ENCODE peak calls at places on chromosomes 13 and 19, in nine cellular contexts. One of them, this sample, is unnamed.

GRCh38 chr13:80727321-80727975 is 386.5 kb upstream of the SPRY2 start:
- DNase-seq in HTR-8/SVneo: no peak
- DNase-seq in fibroblast of gingiva: no peak
- DNase-seq in HFF-Myc: no peak
- DNase-seq in A549: no peak
- DNase-seq in SW 1271: no peak
- DNase-seq in activated naive CD4-positive, alpha-beta T cell treated with Interleukin-2 at 50 U/mL for 16 hours: no peak
- DNase-seq in NCI-H446: no peak
- DNase-seq in left ventricle myocardium superior: no peak
- DNase-seq in this sample: no peak

GRCh38 chr13:46160474-46161066 is 21.4 kb downstream of the LCP1 start:
- DNase-seq in NCI-H446: peak; percentile 69
- DNase-seq in activated naive CD4-positive, alpha-beta T cell treated with Interleukin-2 at 50 U/mL for 16 hours: no peak
- DNase-seq in HFF-Myc: no peak
- DNase-seq in SW 1271: no peak
- DNase-seq in A549: peak; percentile 55
- DNase-seq in fibroblast of gingiva: peak; percentile 42
- DNase-seq in left ventricle myocardium superior: no peak
- DNase-seq in HTR-8/SVneo: peak; percentile 40
- DNase-seq in this sample: peak; percentile 3

GRCh38 chr19:27392027-27392632 is 1820.8 kb downstream of the UQCRFS1 start:
- DNase-seq in activated naive CD4-positive, alpha-beta T cell treated with Interleukin-2 at 50 U/mL for 16 hours: no peak
- DNase-seq in HTR-8/SVneo: no peak
- DNase-seq in A549: no peak
- DNase-seq in fibroblast of gingiva: no peak
- DNase-seq in NCI-H446: no peak
- DNase-seq in SW 1271: no peak
- DNase-seq in HFF-Myc: no peak
- DNase-seq in left ventricle myocardium superior: peak; percentile 27
- DNase-seq in this sample: no peak

GRCh38 chr13:61709258-61709657 is 293.6 kb upstream of the PCDH20 start:
- DNase-seq in left ventricle myocardium superior: no peak
- DNase-seq in NCI-H446: no peak
- DNase-seq in fibroblast of gingiva: no peak
- DNase-seq in HTR-8/SVneo: no peak
- DNase-seq in A549: no peak
- DNase-seq in activated naive CD4-positive, alpha-beta T cell treated with Interleukin-2 at 50 U/mL for 16 hours: no peak
- DNase-seq in HFF-Myc: no peak
- DNase-seq in SW 1271: no peak
- DNase-seq in this sample: no peak

GRCh38 chr19:13099073-13099999 is 3.3 kb downstream of the LYL1 start:
- DNase-seq in left ventricle myocardium superior: peak; percentile 84
- DNase-seq in A549: no peak
- DNase-seq in activated naive CD4-positive, alpha-beta T cell treated with Interleukin-2 at 50 U/mL for 16 hours: peak; percentile 80
- DNase-seq in fibroblast of gingiva: peak; percentile 15
- DNase-seq in HFF-Myc: no peak
- DNase-seq in SW 1271: no peak
- DNase-seq in NCI-H446: no peak
- DNase-seq in HTR-8/SVneo: no peak
- DNase-seq in this sample: no peak

GRCh38 chr19:18128805-18129204 is 24.2 kb upstream of the PIK3R2 start:
- DNase-seq in activated naive CD4-positive, alpha-beta T cell treated with Interleukin-2 at 50 U/mL for 16 hours: no peak
- DNase-seq in left ventricle myocardium superior: no peak
- DNase-seq in SW 1271: no peak
- DNase-seq in HTR-8/SVneo: no peak
- DNase-seq in A549: no peak
- DNase-seq in NCI-H446: no peak
- DNase-seq in HFF-Myc: no peak
- DNase-seq in fibroblast of gingiva: no peak
- DNase-seq in this sample: no peak

GRCh38 chr13:72062566-72062965 is 195.6 kb upstream of the DACH1 start:
- DNase-seq in fibroblast of gingiva: no peak
- DNase-seq in HFF-Myc: no peak
- DNase-seq in NCI-H446: no peak
- DNase-seq in HTR-8/SVneo: no peak
- DNase-seq in SW 1271: no peak
- DNase-seq in A549: peak; percentile 3
- DNase-seq in left ventricle myocardium superior: no peak
- DNase-seq in activated naive CD4-positive, alpha-beta T cell treated with Interleukin-2 at 50 U/mL for 16 hours: no peak
- DNase-seq in this sample: no peak

GRCh38 chr13:26965976-26966375 is 205.4 kb upstream of the GPR12 start:
- DNase-seq in A549: no peak
- DNase-seq in HFF-Myc: no peak
- DNase-seq in SW 1271: no peak
- DNase-seq in fibroblast of gingiva: no peak
- DNase-seq in HTR-8/SVneo: no peak
- DNase-seq in left ventricle myocardium superior: peak; percentile 83
- DNase-seq in NCI-H446: peak; percentile 89
- DNase-seq in activated naive CD4-positive, alpha-beta T cell treated with Interleukin-2 at 50 U/mL for 16 hours: no peak
- DNase-seq in this sample: no peak

GRCh38 chr13:70895599-70895998 is 787.3 kb upstream of the KLHL1 start:
- DNase-seq in SW 1271: no peak
- DNase-seq in fibroblast of gingiva: no peak
- DNase-seq in activated naive CD4-positive, alpha-beta T cell treated with Interleukin-2 at 50 U/mL for 16 hours: no peak
- DNase-seq in NCI-H446: no peak
- DNase-seq in HTR-8/SVneo: no peak
- DNase-seq in A549: no peak
- DNase-seq in left ventricle myocardium superior: no peak
- DNase-seq in HFF-Myc: no peak
- DNase-seq in this sample: no peak

GRCh38 chr19:1266818-1267440 is 2.2 kb upstream of the CIRBP start:
- DNase-seq in NCI-H446: peak; percentile 78
- DNase-seq in SW 1271: no peak
- DNase-seq in activated naive CD4-positive, alpha-beta T cell treated with Interleukin-2 at 50 U/mL for 16 hours: peak; percentile 75
- DNase-seq in fibroblast of gingiva: peak; percentile 41
- DNase-seq in HFF-Myc: no peak
- DNase-seq in left ventricle myocardium superior: peak; percentile 90
- DNase-seq in A549: peak; percentile 56
- DNase-seq in HTR-8/SVneo: no peak
- DNase-seq in this sample: no peak

GRCh38 chr13:80979035-80979641 is 638.2 kb upstream of the SPRY2 start:
- DNase-seq in HFF-Myc: peak; percentile 12
- DNase-seq in HTR-8/SVneo: peak; percentile 11
- DNase-seq in activated naive CD4-positive, alpha-beta T cell treated with Interleukin-2 at 50 U/mL for 16 hours: no peak
- DNase-seq in left ventricle myocardium superior: no peak
- DNase-seq in fibroblast of gingiva: peak; percentile 71
- DNase-seq in A549: peak; percentile 70
- DNase-seq in NCI-H446: peak; percentile 28
- DNase-seq in SW 1271: no peak
- DNase-seq in this sample: no peak

GRCh38 chr13:24642236-24642635 is 38.0 kb upstream of the ATP12A start:
- DNase-seq in left ventricle myocardium superior: no peak
- DNase-seq in HFF-Myc: no peak
- DNase-seq in HTR-8/SVneo: no peak
- DNase-seq in NCI-H446: no peak
- DNase-seq in activated naive CD4-positive, alpha-beta T cell treated with Interleukin-2 at 50 U/mL for 16 hours: no peak
- DNase-seq in SW 1271: no peak
- DNase-seq in A549: no peak
- DNase-seq in fibroblast of gingiva: no peak
- DNase-seq in this sample: no peak

GRCh38 chr19:3250675-3251074 is 26.2 kb downstream of the CELF5 start:
- DNase-seq in NCI-H446: no peak
- DNase-seq in HFF-Myc: no peak
- DNase-seq in SW 1271: no peak
- DNase-seq in fibroblast of gingiva: no peak
- DNase-seq in A549: peak; percentile 48
- DNase-seq in activated naive CD4-positive, alpha-beta T cell treated with Interleukin-2 at 50 U/mL for 16 hours: peak; percentile 54
- DNase-seq in HTR-8/SVneo: no peak
- DNase-seq in left ventricle myocardium superior: no peak
- DNase-seq in this sample: no peak

GRCh38 chr13:30708541-30708940 is 26.8 kb upstream of the ALOX5AP start:
- DNase-seq in NCI-H446: no peak
- DNase-seq in fibroblast of gingiva: peak; percentile 65
- DNase-seq in activated naive CD4-positive, alpha-beta T cell treated with Interleukin-2 at 50 U/mL for 16 hours: no peak
- DNase-seq in HTR-8/SVneo: no peak
- DNase-seq in HFF-Myc: no peak
- DNase-seq in A549: no peak
- DNase-seq in left ventricle myocardium superior: no peak
- DNase-seq in SW 1271: no peak
- DNase-seq in this sample: no peak

GRCh38 chr19:52237771-52238400 is 31.5 kb upstream of the ZNF766 start:
- DNase-seq in HFF-Myc: peak; percentile 36
- DNase-seq in A549: peak; percentile 69
- DNase-seq in fibroblast of gingiva: peak; percentile 54
- DNase-seq in HTR-8/SVneo: peak; percentile 26
- DNase-seq in NCI-H446: peak; percentile 70
- DNase-seq in left ventricle myocardium superior: peak; percentile 54
- DNase-seq in SW 1271: no peak
- DNase-seq in activated naive CD4-positive, alpha-beta T cell treated with Interleukin-2 at 50 U/mL for 16 hours: peak; percentile 60
- DNase-seq in this sample: peak; percentile 25

GRCh38 chr13:98972627-98973026 is 5.2 kb downstream of the DOCK9 start:
- DNase-seq in fibroblast of gingiva: no peak
- DNase-seq in activated naive CD4-positive, alpha-beta T cell treated with Interleukin-2 at 50 U/mL for 16 hours: no peak
- DNase-seq in left ventricle myocardium superior: no peak
- DNase-seq in A549: no peak
- DNase-seq in HTR-8/SVneo: peak; percentile 70
- DNase-seq in NCI-H446: no peak
- DNase-seq in SW 1271: peak; percentile 35
- DNase-seq in HFF-Myc: peak; percentile 43
- DNase-seq in this sample: no peak

GRCh38 chr13:45299194-45299593 is 41.8 kb downstream of the TPT1 start:
- DNase-seq in A549: no peak
- DNase-seq in left ventricle myocardium superior: no peak
- DNase-seq in HTR-8/SVneo: no peak
- DNase-seq in fibroblast of gingiva: no peak
- DNase-seq in HFF-Myc: no peak
- DNase-seq in activated naive CD4-positive, alpha-beta T cell treated with Interleukin-2 at 50 U/mL for 16 hours: no peak
- DNase-seq in SW 1271: no peak
- DNase-seq in NCI-H446: peak; percentile 35
- DNase-seq in this sample: no peak

GRCh38 chr13:66977156-66977555 is 253.0 kb downstream of the PCDH9 start:
- DNase-seq in activated naive CD4-positive, alpha-beta T cell treated with Interleukin-2 at 50 U/mL for 16 hours: no peak
- DNase-seq in left ventricle myocardium superior: no peak
- DNase-seq in HFF-Myc: no peak
- DNase-seq in NCI-H446: peak; percentile 16
- DNase-seq in SW 1271: no peak
- DNase-seq in fibroblast of gingiva: no peak
- DNase-seq in HTR-8/SVneo: no peak
- DNase-seq in A549: no peak
- DNase-seq in this sample: no peak

GRCh38 chr19:1102407-1103106 is 1.2 kb upstream of the GPX4 start:
- DNase-seq in HTR-8/SVneo: peak; percentile 76
- DNase-seq in left ventricle myocardium superior: no peak
- DNase-seq in A549: peak; percentile 94
- DNase-seq in activated naive CD4-positive, alpha-beta T cell treated with Interleukin-2 at 50 U/mL for 16 hours: peak; percentile 84
- DNase-seq in HFF-Myc: peak; percentile 99
- DNase-seq in NCI-H446: peak; percentile 49
- DNase-seq in SW 1271: peak; percentile 88
- DNase-seq in fibroblast of gingiva: peak; percentile 100
- DNase-seq in this sample: no peak

GRCh38 chr19:56839665-56840451 is 668 bp downstream of the PEG3 start:
- DNase-seq in SW 1271: no peak
- DNase-seq in HFF-Myc: no peak
- DNase-seq in left ventricle myocardium superior: peak; percentile 95
- DNase-seq in activated naive CD4-positive, alpha-beta T cell treated with Interleukin-2 at 50 U/mL for 16 hours: no peak
- DNase-seq in fibroblast of gingiva: peak; percentile 13
- DNase-seq in A549: no peak
- DNase-seq in HTR-8/SVneo: no peak
- DNase-seq in NCI-H446: no peak
- DNase-seq in this sample: no peak